ENCODE peak calls at places on chromosomes 13 and 19, in five cellular contexts. C is GM04504, N is SHP77, X is fibroblast of mammary gland, M is GM18507. Q is an unnamed sample.

GRCh38 chr13:46149272-46150133 is 32.5 kb downstream of the LCP1 start:
- DNase-seq in C (no peak), N (no peak), X (peak), M (no peak), Q (no peak)

GRCh38 chr19:55384576-55385235 is 614 bp upstream of the TMEM238 start:
- DNase-seq in C (no peak), N (peak), X (no peak), M (no peak), Q (no peak)

GRCh38 chr13:36453518-36453917 is 21.2 kb downstream of the CCNA1 start:
- DNase-seq in C (no peak), N (peak), X (peak), M (no peak), Q (no peak)

GRCh38 chr13:31408927-31409326 is 209.2 kb downstream of the B3GLCT start:
- DNase-seq in C (no peak), N (no peak), X (no peak), M (no peak), Q (no peak)

GRCh38 chr13:41562083-41562482 is 104.7 kb downstream of the RGCC start:
- DNase-seq in C (no peak), N (no peak), X (peak), M (no peak), Q (peak)

GRCh38 chr13:31786011-31786410 is 46.7 kb downstream of the RXFP2 start:
- DNase-seq in C (no peak), N (no peak), X (peak), M (no peak), Q (no peak)

GRCh38 chr13:113982296-113982661 is 8.4 kb upstream of the C13orf46 start:
- DNase-seq in C (no peak), N (no peak), X (no peak), M (no peak), Q (no peak)

GRCh38 chr19:2610637-2611482 is 91.6 kb downstream of the GNG7 start:
- DNase-seq in C (peak), N (peak), X (peak), M (no peak), Q (peak)

GRCh38 chr19:2476451-2477140 is 669 bp downstream of the GADD45B start:
- DNase-seq in C (no peak), N (no peak), X (peak), M (no peak), Q (no peak)

GRCh38 chr13:114286808-114287207 is 5.4 kb downstream of the UPF3A start:
- DNase-seq in C (no peak), N (no peak), X (no peak), M (no peak), Q (no peak)